ENCODE peak calls at places on chromosomes 5 and 9, in five cellular contexts. A is Caco-2, W is GM12865, E is glutamatergic neuron, K is cardiac fibroblast. P is an unnamed sample.

GRCh38 chr9:87498816-87499454 is 1.3 kb downstream of the DAPK1 start:
- DNase-seq in E (no peak), K (no peak), A (no peak), W (no peak), P (peak; percentile 6)

GRCh38 chr5:30413540-30413939 is 779.9 kb upstream of the CDH6 start:
- DNase-seq in A (no peak), K (peak; percentile 4), E (no peak), W (no peak), P (no peak)

GRCh38 chr5:124546643-124547042 is 199.8 kb downstream of the ZNF608 start:
- DNase-seq in K (peak; percentile 38), W (no peak), E (no peak), A (peak; percentile 48), P (peak; percentile 15)

GRCh38 chr5:57452885-57453284 is 29.7 kb downstream of the ACTBL2 start:
- DNase-seq in K (no peak), W (no peak), A (no peak), E (no peak), P (no peak)

GRCh38 chr5:1524799-1525623 is 1.3 kb upstream of the LPCAT1 start:
- DNase-seq in W (no peak), E (no peak), A (no peak), K (no peak), P (no peak)

GRCh38 chr9:137945581-137945980 is 68.0 kb downstream of the CACNA1B start:
- DNase-seq in K (peak; percentile 17), A (no peak), W (no peak), E (no peak), P (no peak)

GRCh38 chr9:3205421-3206095 is 320.2 kb downstream of the RFX3 start:
- DNase-seq in W (no peak), K (no peak), A (no peak), E (no peak), P (no peak)

GRCh38 chr5:153209687-153210086 is 280.8 kb upstream of the GRIA1 start:
- DNase-seq in E (no peak), W (no peak), K (no peak), A (no peak), P (no peak)

GRCh38 chr9:133950206-133950915 is 41.8 kb downstream of the VAV2 start:
- DNase-seq in A (no peak), W (no peak), K (peak; percentile 56), E (peak; percentile 73), P (no peak)

GRCh38 chr5:1010181-1010510 is 1.5 kb downstream of the NKD2 start:
- DNase-seq in W (no peak), E (peak; percentile 27), A (peak; percentile 66), K (no peak), P (no peak)

GRCh38 chr9:78470741-78471140 is 173.8 kb downstream of the PSAT1 start:
- DNase-seq in A (no peak), W (no peak), K (no peak), E (no peak), P (no peak)

GRCh38 chr5:32753765-32754164 is 42.6 kb downstream of the NPR3 start:
- DNase-seq in A (no peak), K (peak; percentile 45), E (no peak), W (no peak), P (no peak)

GRCh38 chr5:154829589-154830218 is 20.7 kb downstream of the FAXDC2 start:
- DNase-seq in E (no peak), W (no peak), K (peak; percentile 49), A (no peak), P (peak; percentile 21)

GRCh38 chr9:91740713-91741112 is 209.3 kb downstream of the ROR2 start:
- DNase-seq in A (no peak), W (no peak), K (peak; percentile 64), E (no peak), P (no peak)

GRCh38 chr9:83978992-83979811 is 813 bp downstream of the HNRNPK start:
- DNase-seq in A (peak; percentile 82), W (peak; percentile 93), E (peak; percentile 89), K (peak; percentile 84), P (peak; percentile 72)

GRCh38 chr9:37471942-37472679 is 6.9 kb upstream of the ZBTB5 start:
- DNase-seq in A (peak; percentile 71), E (no peak), K (peak; percentile 90), W (no peak), P (no peak)

GRCh38 chr5:132389453-132390286 is 20.2 kb downstream of the SLC22A5 start:
- DNase-seq in W (no peak), A (peak; percentile 68), K (peak; percentile 95), E (no peak), P (peak; percentile 71)

GRCh38 chr9:13292158-13292557 is 12.7 kb upstream of the MPDZ start:
- DNase-seq in E (no peak), W (no peak), A (no peak), K (no peak), P (no peak)

GRCh38 chr5:54867310-54867944 is 118.0 kb downstream of the ESM1 start:
- DNase-seq in A (no peak), E (no peak), K (peak; percentile 80), W (peak; percentile 43), P (no peak)

DNA sequence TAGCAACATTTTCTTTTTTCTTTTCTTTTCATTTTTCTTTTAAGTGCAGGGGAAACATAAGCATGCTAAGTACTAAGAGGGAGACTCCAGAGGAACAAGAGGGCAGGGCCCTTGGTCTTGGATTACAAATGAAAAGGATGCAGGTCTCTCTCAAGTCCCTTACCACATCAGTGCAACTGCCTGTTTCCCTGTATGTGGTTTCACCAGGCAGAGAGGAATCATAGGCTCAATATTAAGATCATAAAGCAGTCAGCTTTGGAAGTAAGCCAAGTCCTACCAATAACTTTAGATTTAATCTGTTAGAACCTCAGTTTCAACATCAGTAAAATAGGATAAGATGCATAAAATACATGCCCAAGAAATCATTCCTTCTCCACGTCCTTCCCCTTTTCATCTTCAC is 422.7 kb upstream of the PAPPA start:
- DNase-seq in K (peak; percentile 25), W (no peak), A (no peak), E (no peak), P (no peak)
- TF ChIP-seq CTCF in K (no peak), W (no peak), A (no peak), E (no peak), P (no peak)

DNA sequence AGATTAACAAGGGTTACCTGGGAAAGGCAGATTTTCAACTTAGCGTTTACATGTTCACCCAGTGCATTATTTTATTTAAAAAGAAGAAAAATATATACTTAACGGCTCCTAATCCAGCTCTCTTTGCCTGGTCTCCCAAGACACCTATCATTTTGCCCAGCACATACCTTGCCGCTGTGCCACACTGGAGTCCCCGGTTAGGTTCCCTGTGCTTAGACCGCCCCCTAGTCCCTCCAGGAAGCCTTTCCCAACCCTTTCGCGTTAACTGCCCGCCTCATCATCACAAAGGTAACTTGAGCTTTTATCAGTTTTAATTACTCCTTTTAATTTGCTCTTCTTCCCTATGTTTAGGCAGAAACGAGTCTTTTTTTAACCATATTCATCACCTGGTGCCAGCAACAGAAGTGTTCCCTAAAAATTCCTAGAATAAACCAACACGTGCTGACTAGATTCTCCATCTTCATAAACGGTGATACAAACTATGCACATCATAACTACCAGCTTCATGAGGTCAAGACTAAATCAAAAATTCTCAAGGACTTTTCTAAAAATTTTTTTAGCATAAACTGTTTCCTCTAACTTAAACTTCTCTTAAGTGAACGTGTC is 19.7 kb downstream of the DNAJA1 start:
- DNase-seq in K (peak; percentile 33), E (peak; percentile 25), W (no peak), A (peak; percentile 54), P (peak; percentile 41)
- TF ChIP-seq CTCF in K (peak; percentile 1), E (no peak), W (no peak), A (peak; percentile 55), P (no peak)

DNA sequence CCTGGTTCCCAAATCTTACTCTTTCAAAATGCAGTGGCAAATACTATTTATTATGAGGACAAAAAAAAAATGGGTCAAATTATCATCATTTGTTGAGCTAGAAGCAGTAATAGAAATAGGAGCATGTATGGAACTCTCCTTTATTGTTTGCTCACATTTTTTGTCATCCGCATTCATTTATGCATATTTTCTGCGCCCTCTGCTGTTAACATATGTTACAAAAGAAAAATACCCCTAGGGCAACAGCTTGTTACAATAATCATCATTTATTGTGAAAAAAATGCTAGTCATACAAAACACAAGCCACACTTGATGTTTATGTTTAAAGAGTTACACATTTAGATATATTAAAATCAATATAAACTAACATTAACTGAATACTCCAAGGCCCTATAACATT is 328.2 kb downstream of the TUSC1 start:
- DNase-seq in A (no peak), W (no peak), K (peak; percentile 0), E (no peak), P (no peak)
- TF ChIP-seq CTCF in A (no peak), W (no peak), K (no peak), E (no peak), P (no peak)

DNA sequence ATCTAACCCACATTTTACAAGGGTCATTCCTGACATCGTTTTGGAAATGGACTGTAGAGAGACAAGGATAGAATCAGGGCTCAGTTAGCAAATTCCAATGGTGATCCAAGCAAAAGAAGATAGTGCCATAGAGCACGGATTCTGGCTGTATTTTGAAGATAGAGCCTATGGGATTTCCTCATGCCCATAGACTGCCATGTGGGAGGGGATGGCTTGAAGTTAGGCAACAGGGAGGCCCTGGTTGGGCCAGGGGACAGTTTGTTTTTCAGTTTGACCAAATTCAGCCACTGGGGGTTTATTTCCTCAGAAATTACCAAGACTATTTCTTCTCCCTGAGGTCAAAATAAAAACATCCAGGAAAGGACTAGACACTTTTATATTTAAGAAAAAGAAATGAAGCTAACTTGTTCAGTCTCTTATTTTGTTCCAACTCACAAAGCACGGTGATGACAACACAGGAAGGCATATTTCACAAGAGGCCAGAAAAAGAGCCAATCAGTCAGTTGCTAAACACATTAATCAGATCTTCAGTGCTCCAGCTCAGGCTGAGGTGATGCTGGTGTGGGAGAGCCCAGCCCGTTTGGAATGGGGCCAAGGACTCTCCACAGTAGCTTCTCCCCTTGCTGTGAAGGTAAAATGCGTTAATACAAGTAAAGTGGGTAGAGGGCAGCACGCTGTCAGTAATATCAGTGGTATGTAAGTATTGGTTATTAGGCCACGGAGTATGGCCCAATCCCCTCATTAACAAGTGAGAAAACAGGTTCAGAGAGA is 4.4 kb upstream of the DCTN4 start:
- DNase-seq in W (no peak), K (peak; percentile 97), E (no peak), A (no peak), P (no peak)
- TF ChIP-seq CTCF in W (no peak), K (no peak), E (no peak), A (no peak), P (no peak)